ENCODE peak calls at places on chromosome 5, in five cellular contexts. M is body of pancreas, W is astrocyte of the spinal cord, A is AG04449, R is pancreas. B is an unnamed sample.

GRCh38 chr5:72151169-72151568 is 43.9 kb downstream of the MAP1B start:
- DNase-seq in M (no peak), W (no peak), A (no peak), R (no peak), B (peak; percentile 45)

GRCh38 chr5:117454716-117455212 is 880.1 kb upstream of the SEMA6A start:
- DNase-seq in M (peak; percentile 66), W (peak; percentile 14), A (no peak), R (peak; percentile 74), B (peak; percentile 25)

GRCh38 chr5:36655171-36655570 is 48.8 kb downstream of the SLC1A3 start:
- DNase-seq in M (no peak), W (no peak), A (no peak), R (no peak), B (no peak)

GRCh38 chr5:176629853-176630680 is at the start of the genes EIF4E1B and SNCB:
- DNase-seq in M (no peak), W (peak; percentile 17), A (no peak), R (peak; percentile 80), B (no peak)

GRCh38 chr5:129724222-129724621 is 23.7 kb upstream of the MINAR2 start:
- DNase-seq in M (no peak), W (no peak), A (no peak), R (no peak), B (no peak)

GRCh38 chr5:149237662-149238061 is 34.0 kb upstream of the AFAP1L1 start:
- DNase-seq in M (no peak), W (no peak), A (no peak), R (no peak), B (no peak)

GRCh38 chr5:174204914-174205313 is 159.4 kb downstream of the NSG2 start:
- DNase-seq in M (peak; percentile 78), W (no peak), A (no peak), R (no peak), B (no peak)

GRCh38 chr5:124902097-124902821 is 155.8 kb upstream of the ZNF608 start:
- DNase-seq in M (no peak), W (peak; percentile 73), A (peak; percentile 9), R (no peak), B (no peak)

GRCh38 chr5:87053134-87053533 is 214.5 kb upstream of the RASA1 start:
- DNase-seq in M (no peak), W (no peak), A (no peak), R (no peak), B (no peak)

GRCh38 chr5:87042554-87042953 is 225.1 kb upstream of the RASA1 start:
- DNase-seq in M (no peak), W (no peak), A (no peak), R (no peak), B (no peak)

GRCh38 chr5:87048156-87048555 is 219.5 kb upstream of the RASA1 start:
- DNase-seq in M (no peak), W (no peak), A (no peak), R (no peak), B (peak; percentile 14)
- TF ChIP-seq CTCF in M (no peak), W (no peak), A (no peak), R (no peak), B (no peak)

GRCh38 chr5:321726-322251 is 275 bp downstream of the AHRR start:
- DNase-seq in M (no peak), W (no peak), A (no peak), R (no peak), B (no peak)
- TF ChIP-seq CTCF in M (no peak), W (no peak), A (no peak), R (no peak), B (no peak)

DNA sequence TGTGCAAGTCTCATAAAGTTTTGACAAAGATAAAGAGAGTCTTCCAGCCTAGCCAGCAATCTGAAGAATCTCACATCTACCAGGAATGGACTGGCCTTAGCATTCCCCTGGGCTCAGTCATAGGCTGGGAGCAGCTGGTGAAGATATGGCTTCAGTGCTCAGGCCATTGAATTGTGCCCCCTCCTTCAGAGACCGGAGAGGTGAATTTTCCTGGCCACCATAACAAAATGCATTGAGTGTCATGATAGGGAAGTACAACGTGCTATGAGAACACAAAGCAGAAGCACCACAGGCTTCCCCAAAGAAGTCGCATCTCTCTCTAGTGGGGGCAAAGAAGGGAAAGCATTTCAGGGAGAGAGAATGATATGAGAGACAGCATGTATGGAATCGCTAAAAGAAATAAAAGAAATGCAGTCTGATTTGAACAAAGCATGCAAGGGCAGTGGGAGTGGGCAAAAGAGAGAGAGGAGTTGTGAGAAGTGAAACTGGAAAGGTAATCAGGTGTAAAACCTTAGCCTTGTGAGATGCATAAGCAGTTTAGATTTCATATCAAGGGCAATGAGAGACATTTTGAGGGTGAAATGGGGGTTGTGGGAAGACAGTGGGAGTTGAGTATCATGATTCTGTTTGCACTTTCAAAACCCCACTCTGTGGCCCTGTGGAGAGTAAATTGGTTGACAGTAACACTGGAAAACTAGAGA is 57.1 kb upstream of the NMUR2 start:
- DNase-seq in M (no peak), W (no peak), A (no peak), R (no peak), B (no peak)
- TF ChIP-seq CTCF in M (no peak), W (no peak), A (no peak), R (no peak), B (no peak)

DNA sequence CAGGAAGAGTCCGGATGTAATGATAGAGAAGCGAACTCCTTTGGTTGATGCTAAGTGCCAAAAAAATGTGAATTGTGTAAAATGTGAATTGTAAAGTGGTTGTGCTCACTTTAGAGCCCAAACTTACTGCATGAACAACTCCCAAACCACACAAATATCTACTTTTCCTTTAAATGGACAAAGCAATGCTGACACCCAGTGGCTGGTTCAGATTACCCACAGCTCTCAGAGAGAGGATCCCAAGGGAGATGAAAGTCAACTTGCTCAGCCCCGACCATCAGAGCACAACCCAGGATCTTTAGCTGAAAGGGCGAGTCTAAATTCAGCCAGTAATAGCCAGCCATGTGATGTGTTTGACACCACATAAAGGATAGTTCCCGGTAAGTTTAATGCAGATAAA is 133.7 kb downstream of the NMUR2 start:
- DNase-seq in M (peak; percentile 22), W (peak; percentile 4), A (no peak), R (no peak), B (peak; percentile 59)
- TF ChIP-seq CTCF in M (peak; percentile 9), W (peak; percentile 16), A (no peak), R (no peak), B (peak; percentile 50)

GRCh38 chr5:33592245-33592644 is 151.5 kb downstream of the TARS1 start:
- DNase-seq in M (no peak), W (no peak), A (no peak), R (no peak), B (no peak)

GRCh38 chr5:33594006-33594405 is 153.2 kb downstream of the TARS1 start:
- DNase-seq in M (no peak), W (no peak), A (no peak), R (no peak), B (no peak)

GRCh38 chr5:33595303-33595702 is 154.5 kb downstream of the TARS1 start:
- DNase-seq in M (no peak), W (no peak), A (no peak), R (no peak), B (no peak)
- TF ChIP-seq CTCF in M (no peak), W (no peak), A (no peak), R (no peak), B (no peak)

DNA sequence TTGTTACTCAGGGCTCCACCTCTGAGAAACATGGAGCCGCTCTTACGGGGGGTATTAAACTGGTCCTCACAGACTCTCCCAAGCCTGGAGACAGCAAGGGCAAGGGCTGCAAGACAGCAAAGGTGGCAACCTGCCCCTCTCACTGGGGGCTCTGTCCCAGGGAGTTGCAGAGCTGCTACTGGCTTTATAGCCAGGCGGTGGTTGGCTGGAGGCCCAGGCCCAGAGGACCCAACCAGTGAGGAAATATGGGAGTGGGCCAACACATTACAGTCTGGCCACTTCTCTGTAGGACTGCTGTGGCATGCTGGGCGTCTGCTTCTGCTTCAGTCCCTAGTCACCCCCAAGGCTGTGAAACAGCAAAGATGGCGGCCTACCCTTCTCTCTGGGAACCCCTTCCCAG is 597.2 kb downstream of the LRRC70 start:
- DNase-seq in M (no peak), W (no peak), A (no peak), R (no peak), B (no peak)
- TF ChIP-seq CTCF in M (no peak), W (no peak), A (no peak), R (no peak), B (no peak)

DNA sequence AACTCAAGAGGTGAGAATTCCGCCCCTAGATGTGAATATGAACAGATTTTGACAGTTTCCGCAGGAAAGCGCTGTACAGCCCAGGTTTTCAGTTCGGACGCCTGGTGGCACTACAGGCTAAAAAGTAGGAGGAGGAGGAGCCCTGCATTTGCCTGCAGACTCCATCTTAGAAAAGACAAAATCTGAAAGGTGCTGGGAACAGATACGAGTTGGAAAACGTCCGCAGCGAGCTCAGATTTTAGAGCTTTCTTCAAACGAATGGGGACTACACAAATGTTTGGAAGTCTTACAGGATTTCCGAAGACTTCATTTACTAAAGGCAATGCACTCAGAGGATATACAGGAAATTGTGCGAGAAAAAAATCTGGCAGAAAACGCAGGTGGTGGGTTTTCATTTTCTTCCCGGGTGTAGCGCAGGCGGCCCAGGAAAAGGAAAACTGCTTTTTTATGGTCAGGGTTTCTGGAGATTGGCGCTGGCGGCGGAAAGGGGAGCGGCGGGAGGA is 9.9 kb upstream of the PCDHB2 start:
- DNase-seq in M (peak; percentile 56), W (peak; percentile 2), A (no peak), R (no peak), B (peak; percentile 49)
- TF ChIP-seq CTCF in M (peak; percentile 56), W (no peak), A (peak; percentile 14), R (no peak), B (peak; percentile 59)

GRCh38 chr5:132281856-132282614 is 12.2 kb upstream of the SLC22A4 start:
- DNase-seq in M (no peak), W (no peak), A (no peak), R (no peak), B (peak; percentile 41)
- TF ChIP-seq CTCF in M (no peak), W (no peak), A (no peak), R (no peak), B (peak; percentile 33)

B was measured in MCF 10A.